ENCODE peak calls at places on chromosomes 3 and 15, in five cellular contexts. X is smooth muscle cell of the brain vasculature; C is activated CD4-positive, alpha-beta memory T cell treated with anti-CD3 and anti-CD28 coated beads for 36 hours; Y is fibroblast of the conjunctiva; J is renal cortical epithelial cell. Z is an unnamed sample.

GRCh38 chr3:101850327-101851048 is 1.2 kb downstream of the NFKBIZ start:
- DNase-seq in C (peak; percentile 79), Y (no peak), X (peak; percentile 49), J (peak; percentile 16), Z (no peak)

GRCh38 chr3:141410861-141411771 is 42.8 kb downstream of the ZBTB38 start:
- DNase-seq in C (peak; percentile 60), J (no peak), Y (no peak), X (no peak), Z (no peak)

GRCh38 chr3:111750278-111750884 is 108.7 kb upstream of the PHLDB2 start:
- DNase-seq in X (no peak), Y (no peak), C (no peak), J (peak; percentile 70), Z (no peak)

GRCh38 chr3:194160158-194160557 is 24.2 kb downstream of the HES1 start:
- DNase-seq in C (no peak), X (no peak), Y (no peak), J (no peak), Z (no peak)

GRCh38 chr3:175234075-175234474 is 374.9 kb downstream of the NAALADL2 start:
- DNase-seq in Y (no peak), C (no peak), J (no peak), X (no peak), Z (no peak)

GRCh38 chr3:45362768-45363167 is 25.6 kb upstream of the LARS2 start:
- DNase-seq in J (peak; percentile 75), Y (no peak), C (no peak), X (no peak), Z (no peak)

GRCh38 chr3:72334681-72335457 is 513.4 kb downstream of the SHQ1 start:
- DNase-seq in Y (no peak), C (no peak), J (no peak), X (no peak), Z (no peak)

GRCh38 chr15:68581725-68582124 is 2.9 kb downstream of the CORO2B start:
- DNase-seq in C (no peak), J (no peak), X (no peak), Y (no peak), Z (no peak)

GRCh38 chr3:195065864-195066185 is 205.1 kb downstream of the XXYLT1 start:
- DNase-seq in J (no peak), Y (no peak), X (no peak), C (no peak), Z (no peak)

Z was measured in breast epithelium.